ENCODE peak calls at places on chromosomes 4 and X, in four cellular contexts. W, R, J and E are unnamed samples.

GRCh38 chrX:108537005-108537404 is 97.4 kb downstream of the COL4A5 start:
- DNase-seq in W (peak; percentile 19), R (no peak), J (no peak), E (peak; percentile 1)

GRCh38 chr4:30912098-30912719 is 192.0 kb downstream of the PCDH7 start:
- DNase-seq in W (no peak), R (no peak), J (no peak), E (no peak)

GRCh38 chrX:46642145-46642544 is 68.6 kb downstream of the CHST7 start:
- DNase-seq in W (no peak), R (no peak), J (no peak), E (no peak)

GRCh38 chrX:16610121-16610565 is 39.8 kb upstream of the S100G start:
- DNase-seq in W (no peak), R (no peak), J (no peak), E (no peak)

GRCh38 chr4:40572692-40573287 is 56.9 kb downstream of the RBM47 start:
- DNase-seq in W (no peak), R (no peak), J (no peak), E (no peak)

GRCh38 chrX:142204522-142205433 is at the start of gene MAGEC2:
- DNase-seq in W (peak; percentile 59), R (no peak), J (no peak), E (no peak)

GRCh38 chr4:102008711-102009110 is 218.2 kb downstream of the BANK1 start:
- DNase-seq in W (no peak), R (no peak), J (no peak), E (no peak)

GRCh38 chrX:72052415-72053090 is 79.2 kb downstream of the RTL5 start:
- DNase-seq in W (no peak), R (no peak), J (no peak), E (no peak)

GRCh38 chrX:46015653-46016052 is 529.6 kb downstream of the ZNF674 start:
- DNase-seq in W (no peak), R (no peak), J (no peak), E (no peak)

GRCh38 chr4:40514409-40515025 is 115.1 kb downstream of the RBM47 start:
- DNase-seq in W (peak; percentile 38), R (no peak), J (no peak), E (no peak)

GRCh38 chr4:185566425-185566824 is 31.1 kb upstream of the PDLIM3 start:
- DNase-seq in W (no peak), R (no peak), J (no peak), E (no peak)

GRCh38 chr4:46931981-46932380 is 22.9 kb upstream of the COX7B2 start:
- DNase-seq in W (no peak), R (no peak), J (peak; percentile 2), E (peak; percentile 41)

GRCh38 chr4:32994956-32995849 is 2275.0 kb downstream of the PCDH7 start:
- DNase-seq in W (no peak), R (no peak), J (no peak), E (no peak)

GRCh38 chrX:31909850-31910547 is 838.2 kb upstream of the FTHL17 start:
- DNase-seq in W (no peak), R (no peak), J (no peak), E (no peak)

GRCh38 chr4:7727727-7728126 is 211.9 kb downstream of the AFAP1 start:
- DNase-seq in W (no peak), R (no peak), J (no peak), E (no peak)

GRCh38 chrX:10326578-10326977 is 169.8 kb downstream of the CLCN4 start:
- DNase-seq in W (no peak), R (no peak), J (no peak), E (peak; percentile 7)

GRCh38 chr4:185573651-185574199 is 38.4 kb upstream of the PDLIM3 start:
- DNase-seq in W (peak; percentile 60), R (no peak), J (no peak), E (no peak)

GRCh38 chr4:69075061-69075792 is 21.0 kb upstream of the UGT2B7 start:
- DNase-seq in W (no peak), R (no peak), J (no peak), E (no peak)

GRCh38 chr4:124234771-124235170 is 477.8 kb downstream of the ANKRD50 start:
- DNase-seq in W (no peak), R (no peak), J (no peak), E (no peak)

GRCh38 chrX:45851434-45851991 is 650.8 kb upstream of the DIPK2B start:
- DNase-seq in W (no peak), R (no peak), J (no peak), E (peak; percentile 62)

GRCh38 chr4:145909331-145909730 is 29.3 kb downstream of the ZNF827 start:
- DNase-seq in W (peak; percentile 65), R (no peak), J (no peak), E (no peak)

GRCh38 chr4:59936566-59936965 is 1263.6 kb upstream of the ADGRL3 start:
- DNase-seq in W (no peak), R (no peak), J (no peak), E (no peak)

GRCh38 chrX:134685662-134686061 is 27.4 kb upstream of the PLAC1 start:
- DNase-seq in W (no peak), R (no peak), J (no peak), E (no peak)

GRCh38 chr4:45350438-45350837 is 624.1 kb upstream of the GNPDA2 start:
- DNase-seq in W (no peak), R (no peak), J (peak; percentile 12), E (no peak)

GRCh38 chrX:74419861-74420193 is 1.5 kb upstream of the SLC16A2 start:
- DNase-seq in W (no peak), R (no peak), J (no peak), E (no peak)

GRCh38 chr4:77777135-77777777 is 41.9 kb downstream of the CNOT6L start:
- DNase-seq in W (no peak), R (no peak), J (no peak), E (no peak)

GRCh38 chr4:58776627-58777026 is 1666.4 kb upstream of the IGFBP7 start:
- DNase-seq in W (no peak), R (no peak), J (no peak), E (no peak)

GRCh38 chr4:55635282-55635681 is 816 bp downstream of the NMU start:
- DNase-seq in W (peak; percentile 54), R (no peak), J (no peak), E (no peak)

GRCh38 chr4:3256230-3257124 is 7.5 kb downstream of the MSANTD1 start:
- DNase-seq in W (no peak), R (peak; percentile 4), J (no peak), E (no peak)

GRCh38 chr4:73223258-73223651 is 35.3 kb downstream of the ANKRD17 start:
- DNase-seq in W (no peak), R (no peak), J (no peak), E (no peak)

GRCh38 chr4:73220815-73221214 is 37.8 kb downstream of the ANKRD17 start:
- DNase-seq in W (no peak), R (no peak), J (no peak), E (no peak)

GRCh38 chr4:73222466-73223257 is 35.9 kb downstream of the ANKRD17 start:
- DNase-seq in W (peak; percentile 81), R (peak; percentile 20), J (peak; percentile 55), E (peak; percentile 56)

GRCh38 chr4:73224886-73225285 is 33.7 kb downstream of the ANKRD17 start:
- DNase-seq in W (no peak), R (no peak), J (no peak), E (no peak)

DNA sequence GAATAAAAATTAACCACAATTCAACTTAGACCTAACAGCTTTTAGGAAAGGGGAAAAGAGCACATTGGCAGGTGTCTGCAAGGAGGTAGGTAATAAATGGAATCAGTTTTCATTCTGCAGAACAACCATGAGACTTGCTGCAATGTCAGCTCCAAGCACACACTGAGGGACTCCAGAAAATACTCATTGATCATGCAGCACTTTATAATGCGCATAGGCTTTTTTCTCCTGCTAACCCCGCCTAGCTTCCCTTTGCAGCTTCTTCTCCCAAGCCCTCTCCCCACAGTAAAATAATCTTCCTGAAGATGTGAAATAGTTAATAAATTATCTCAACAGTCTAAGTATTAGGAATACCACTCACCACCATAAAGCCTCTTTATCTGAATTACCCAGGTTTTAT is 36.9 kb downstream of the ANKRD17 start:
- DNase-seq in W (no peak), R (no peak), J (no peak), E (no peak)
- TF ChIP-seq SPI1 in W (no peak), R (no peak), J (no peak), E (no peak)

DNA sequence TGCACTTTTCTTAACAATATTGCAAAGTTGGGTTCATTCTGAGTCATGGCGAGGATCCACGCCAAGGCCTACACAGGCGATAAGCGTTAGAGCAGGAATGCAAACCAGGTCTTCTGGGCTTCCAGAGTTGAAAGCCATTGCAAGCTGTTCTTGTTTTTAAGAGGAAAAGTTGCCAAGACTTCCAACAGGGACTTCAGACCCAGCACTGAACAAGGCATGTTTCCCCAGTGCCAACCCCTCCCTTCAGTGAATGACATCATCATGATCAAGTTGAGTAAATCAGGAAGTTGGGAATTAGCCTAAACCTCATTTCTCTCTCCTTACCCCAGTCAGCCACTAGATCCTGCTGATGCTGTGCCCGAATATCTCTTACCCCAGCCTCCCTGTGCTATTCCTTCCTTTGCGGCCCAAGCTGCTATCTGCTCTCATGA is 355.1 kb downstream of the HS3ST1 start:
- DNase-seq in W (no peak), R (no peak), J (no peak), E (no peak)
- TF ChIP-seq SPI1 in W (no peak), R (no peak), J (no peak), E (no peak)

DNA sequence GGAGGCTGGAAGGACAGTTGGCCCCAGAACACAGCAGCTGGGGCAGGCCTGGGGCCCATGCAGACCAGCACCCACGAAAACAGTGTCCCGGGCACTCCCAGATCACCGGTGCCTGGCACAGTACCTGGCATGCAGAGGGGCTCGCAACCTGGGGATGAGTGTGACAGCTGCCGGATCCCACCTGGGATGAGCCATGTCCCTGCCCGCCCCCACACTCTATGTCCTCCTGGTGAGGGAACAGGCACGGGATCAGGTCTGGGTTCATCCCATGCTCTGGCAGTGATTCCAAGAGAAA is 22.8 kb upstream of the PPP2R2C start:
- DNase-seq in W (no peak), R (no peak), J (no peak), E (no peak)
- TF ChIP-seq SPI1 in W (no peak), R (no peak), J (no peak), E (no peak)

GRCh38 chr4:67810011-67810410 is 55.8 kb upstream of the GNRHR start:
- DNase-seq in W (no peak), R (no peak), J (no peak), E (no peak)

DNA sequence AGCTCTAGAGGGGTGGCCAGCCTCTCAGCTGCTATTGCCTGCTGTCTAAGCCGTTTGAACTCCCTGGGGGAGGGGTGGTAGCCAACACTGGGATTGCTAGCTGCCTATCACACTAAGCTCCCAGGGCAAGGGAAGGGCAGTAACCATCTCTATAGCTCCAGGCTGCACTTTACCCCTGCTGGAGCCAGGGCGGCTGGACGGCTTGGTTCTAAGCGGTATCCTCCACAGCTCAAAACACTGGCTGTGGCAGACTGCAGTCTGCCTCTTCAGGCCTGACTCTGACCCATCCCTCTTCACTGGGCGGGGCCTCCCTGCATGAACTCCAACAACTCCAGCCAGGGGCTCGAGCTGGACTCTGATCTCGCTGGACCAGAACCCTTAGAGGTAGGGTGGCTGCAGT is 55.3 kb upstream of the GNRHR start:
- DNase-seq in W (no peak), R (no peak), J (no peak), E (no peak)
- TF ChIP-seq SPI1 in W (no peak), R (no peak), J (no peak), E (no peak)